ENCODE peak calls at places on chromosome 2, in seven cellular contexts. L is progenitor cell of endocrine pancreas, A is T-helper 9 cell, P is OCI-M1, T is MM.1S, J is cardiac fibroblast, H is psoas muscle. C is an unnamed sample.

GRCh38 chr2:68190991-68191731 is 33.5 kb downstream of the PNO1 start:
- DNase-seq in L (no peak), A (no peak), P (peak; percentile 22), T (no peak), J (peak; percentile 91), H (no peak), C (no peak)

GRCh38 chr2:43024515-43024962 is 201.9 kb downstream of the ZFP36L2 start:
- DNase-seq in L (peak; percentile 49), A (peak; percentile 18), P (peak; percentile 64), T (peak; percentile 9), J (peak; percentile 64), H (peak; percentile 72), C (peak; percentile 53)

GRCh38 chr2:217362290-217362689 is 502.4 kb upstream of the TNP1 start:
- DNase-seq in L (no peak), A (no peak), P (peak; percentile 75), T (no peak), J (no peak), H (no peak), C (no peak)

GRCh38 chr2:231399853-231400667 is 4.5 kb downstream of the B3GNT7 start:
- DNase-seq in L (no peak), A (no peak), P (peak; percentile 27), T (no peak), J (peak; percentile 37), H (peak; percentile 52), C (no peak)

GRCh38 chr2:44956841-44957240 is 15.3 kb downstream of the SIX3 start:
- DNase-seq in L (no peak), A (no peak), P (no peak), T (no peak), J (no peak), H (no peak), C (no peak)

GRCh38 chr2:170052151-170052550 is 125.8 kb upstream of the MYO3B start:
- DNase-seq in L (no peak), A (no peak), P (peak; percentile 68), T (no peak), J (peak; percentile 35), H (no peak), C (no peak)

GRCh38 chr2:168118733-168119518 is 128.5 kb downstream of the STK39 start:
- DNase-seq in L (peak; percentile 18), A (no peak), P (peak; percentile 85), T (peak; percentile 80), J (peak; percentile 89), H (no peak), C (peak; percentile 80)

GRCh38 chr2:84905181-84906107 is at the start of gene TMSB10:
- DNase-seq in L (peak; percentile 81), A (peak; percentile 89), P (peak; percentile 88), T (peak; percentile 75), J (peak; percentile 87), H (peak; percentile 86), C (peak; percentile 88)

GRCh38 chr2:201558665-201559064 is 84.6 kb downstream of the TMEM237 start:
- DNase-seq in L (no peak), A (no peak), P (no peak), T (no peak), J (no peak), H (no peak), C (peak; percentile 74)

GRCh38 chr2:233135421-233135820 is 75.3 kb downstream of the INPP5D start:
- DNase-seq in L (no peak), A (no peak), P (no peak), T (no peak), J (no peak), H (no peak), C (no peak)

GRCh38 chr2:229492034-229492433 is 220.9 kb upstream of the PID1 start:
- DNase-seq in L (no peak), A (no peak), P (no peak), T (no peak), J (peak; percentile 85), H (no peak), C (no peak)

GRCh38 chr2:69577467-69578200 is 65.9 kb downstream of the AAK1 start:
- DNase-seq in L (no peak), A (no peak), P (no peak), T (no peak), J (no peak), H (peak; percentile 45), C (no peak)

GRCh38 chr2:24456610-24457556 is 34.2 kb upstream of the NCOA1 start:
- DNase-seq in L (no peak), A (no peak), P (peak; percentile 55), T (no peak), J (peak; percentile 79), H (peak; percentile 86), C (no peak)